ENCODE peak calls at places on chromosomes 5 and 9, in seven cellular contexts. J is CD8-positive, alpha-beta T cell; I is fibroblast of pulmonary artery; N is mesenchymal stem cell; K is fibroblast of mammary gland; V is body of pancreas; F is pancreas. E is an unnamed sample.

GRCh38 chr9:14156046-14156445 is 157.9 kb downstream of the NFIB start:
- DNase-seq in J (no peak), I (no peak), N (no peak), K (no peak), V (no peak), F (no peak), E (no peak)

GRCh38 chr5:151758141-151758429 is 346 bp downstream of the ATOX1 start:
- DNase-seq in J (no peak), I (no peak), N (no peak), K (no peak), V (peak), F (no peak), E (peak)

GRCh38 chr5:131218392-131218791 is 45.5 kb upstream of the CDC42SE2 start:
- DNase-seq in J (no peak), I (peak), N (peak), K (peak), V (no peak), F (no peak), E (no peak)

GRCh38 chr5:52989025-52989780 is at the start of gene ITGA2:
- DNase-seq in J (no peak), I (peak), N (peak), K (peak), V (peak), F (peak), E (peak)

GRCh38 chr5:66828551-66829421 is 232.6 kb downstream of the MAST4 start:
- DNase-seq in J (peak), I (peak), N (peak), K (peak), V (peak), F (peak), E (peak)

GRCh38 chr9:36788534-36788933 is 215.8 kb downstream of the MELK start:
- DNase-seq in J (no peak), I (no peak), N (peak), K (no peak), V (no peak), F (no peak), E (no peak)

GRCh38 chr9:96854073-96854876 is at the start of gene ZNF782:
- DNase-seq in J (peak), I (peak), N (peak), K (peak), V (peak), F (peak), E (peak)

GRCh38 chr5:10456583-10457562 is 15.2 kb downstream of the ROPN1L start:
- DNase-seq in J (no peak), I (peak), N (peak), K (peak), V (no peak), F (no peak), E (no peak)

GRCh38 chr5:72402381-72402890 is 82.3 kb downstream of the PTCD2 start:
- DNase-seq in J (no peak), I (no peak), N (no peak), K (peak), V (no peak), F (no peak), E (no peak)

GRCh38 chr9:121278535-121279169 is 10.7 kb downstream of the GSN start:
- DNase-seq in J (peak), I (peak), N (peak), K (peak), V (peak), F (no peak), E (peak)

DNA sequence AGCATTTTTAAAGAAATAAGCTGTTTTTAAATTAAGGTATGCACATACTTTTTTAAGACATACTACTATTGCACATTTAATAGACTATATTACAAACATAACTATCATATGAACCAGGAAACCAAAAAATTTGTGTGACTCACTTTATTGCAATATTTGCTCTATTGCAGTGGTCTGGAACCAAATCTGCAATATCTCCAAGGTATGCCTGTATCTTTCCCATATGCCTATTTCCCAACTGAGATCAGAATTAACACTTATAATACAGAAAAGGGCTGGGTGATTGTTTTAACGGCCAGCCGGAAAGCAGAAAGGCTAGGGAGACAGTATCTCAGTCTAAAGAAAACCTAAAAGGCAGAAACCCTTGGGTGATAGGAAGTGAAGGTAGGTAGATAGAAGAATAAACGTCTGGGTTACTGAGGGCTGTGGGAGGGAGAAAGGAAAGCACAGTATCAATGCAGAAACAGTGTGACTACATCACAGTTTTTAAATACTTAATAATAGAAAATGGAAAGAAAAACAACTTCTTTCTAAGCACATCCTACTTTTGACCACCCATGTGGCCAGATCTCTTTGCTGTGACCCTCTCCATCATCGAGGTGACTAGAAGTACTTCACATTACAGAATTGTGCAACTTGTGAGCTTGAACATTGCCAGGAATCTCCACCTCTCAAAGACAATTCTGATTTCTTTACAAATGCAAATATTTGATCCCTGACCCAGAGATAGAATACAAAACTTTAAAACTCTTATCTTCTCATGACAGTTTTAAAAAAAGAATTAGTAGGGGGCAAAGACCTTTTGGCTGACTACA is 126.4 kb downstream of the LPAR1 start:
- DNase-seq in J (no peak), I (peak), N (peak), K (peak), V (peak), F (no peak), E (no peak)
- H3K4me3 ChIP-seq in J (no peak), I (no peak), N (peak), K (no peak), V (no peak), F (no peak), E (no peak)

GRCh38 chr5:159210306-159210722 is 961 bp upstream of the RNF145 start:
- DNase-seq in J (no peak), I (no peak), N (no peak), K (no peak), V (peak), F (no peak), E (peak)
- H3K4me3 ChIP-seq in J (no peak), I (no peak), N (no peak), K (no peak), V (no peak), F (no peak), E (peak)

DNA sequence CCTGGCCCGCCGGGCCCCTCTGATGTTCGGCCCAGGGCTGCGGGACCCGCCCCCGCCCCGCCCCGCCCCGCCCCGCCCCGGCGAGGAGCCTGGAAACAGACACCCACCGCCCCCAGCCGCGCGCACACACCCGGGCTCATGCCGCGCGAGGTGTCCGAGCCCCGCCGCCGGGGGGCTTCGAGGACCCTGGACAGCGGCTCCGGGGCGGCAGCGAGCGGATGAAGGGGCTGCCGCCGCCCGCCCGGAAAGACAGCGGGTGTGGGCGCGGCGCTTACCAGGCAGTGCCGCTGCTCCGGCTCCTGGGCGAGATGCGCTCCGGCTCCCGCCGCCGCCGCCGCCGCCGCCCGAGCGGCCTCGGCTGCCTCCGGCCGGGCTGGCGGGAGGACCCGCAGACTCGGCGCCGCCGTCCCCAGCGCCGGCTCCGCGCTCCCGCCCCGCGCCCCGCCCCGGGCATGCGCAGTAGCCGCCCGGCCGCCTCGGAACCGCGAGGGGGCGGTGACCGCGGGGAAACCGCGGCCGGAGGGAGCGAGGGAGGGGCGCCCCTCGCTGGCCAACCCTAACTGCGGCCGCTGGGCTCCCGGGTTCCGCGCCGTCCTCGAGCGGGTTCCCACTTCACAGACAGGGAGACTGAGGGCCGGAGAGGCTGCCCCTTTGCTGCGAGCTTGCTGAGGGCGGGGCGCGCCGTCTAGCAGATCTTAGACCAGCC is at the start of gene GPRIN1:
- DNase-seq in J (peak), I (peak), N (peak), K (peak), V (peak), F (peak), E (peak)
- H3K4me3 ChIP-seq in J (peak), I (peak), N (peak), K (peak), V (peak), F (peak), E (peak)

GRCh38 chr5:141871870-141872269 is 6.3 kb downstream of the PCDH1 start:
- DNase-seq in J (no peak), I (no peak), N (no peak), K (no peak), V (no peak), F (no peak), E (peak)
- H3K4me3 ChIP-seq in J (no peak), I (no peak), N (no peak), K (no peak), V (no peak), F (no peak), E (no peak)

GRCh38 chr9:34318163-34318790 is 10.8 kb downstream of the KIF24 start:
- DNase-seq in J (no peak), I (no peak), N (no peak), K (no peak), V (no peak), F (no peak), E (no peak)

GRCh38 chr9:34321451-34321850 is 7.6 kb downstream of the KIF24 start:
- DNase-seq in J (no peak), I (no peak), N (no peak), K (no peak), V (no peak), F (no peak), E (no peak)

GRCh38 chr9:34328500-34328982 is 527 bp downstream of the KIF24 start:
- DNase-seq in J (no peak), I (peak), N (no peak), K (peak), V (no peak), F (no peak), E (peak)

GRCh38 chr9:34326690-34327089 is 2.4 kb downstream of the KIF24 start:
- DNase-seq in J (no peak), I (no peak), N (no peak), K (no peak), V (no peak), F (no peak), E (no peak)

DNA sequence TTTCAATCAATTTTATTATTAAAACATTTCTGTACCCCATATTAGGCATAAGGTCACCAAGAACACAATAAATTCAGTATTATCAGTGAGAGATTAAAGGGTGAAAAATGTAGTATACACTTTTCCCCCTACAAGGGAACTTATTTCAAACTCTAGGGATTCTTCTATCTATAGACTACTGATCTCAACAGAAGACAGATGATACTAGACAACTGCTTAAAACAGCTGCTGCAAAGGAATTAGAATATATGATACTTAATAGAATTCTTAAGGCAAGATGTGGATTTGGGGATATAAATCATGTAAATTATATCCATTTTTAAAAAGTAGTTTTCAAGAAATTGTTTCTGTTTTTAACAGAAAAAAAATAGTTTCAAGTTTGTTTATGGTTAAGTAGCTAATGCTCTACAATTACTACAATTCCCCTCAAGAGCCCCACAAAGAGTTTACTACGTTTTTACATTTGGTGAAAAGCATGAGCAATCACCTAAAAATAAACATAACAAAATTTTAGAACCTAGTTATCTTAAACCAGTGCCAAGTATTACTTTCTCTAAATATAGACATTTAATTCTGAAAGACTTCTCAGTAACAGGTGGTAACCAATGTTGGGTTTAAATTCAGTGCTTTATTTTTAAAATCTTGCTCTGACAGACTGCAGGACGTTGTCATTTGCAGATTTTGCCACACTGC is 6.0 kb downstream of the KIF24 start:
- DNase-seq in J (no peak), I (no peak), N (no peak), K (no peak), V (no peak), F (no peak), E (no peak)
- H3K4me3 ChIP-seq in J (no peak), I (no peak), N (no peak), K (no peak), V (no peak), F (no peak), E (no peak)

DNA sequence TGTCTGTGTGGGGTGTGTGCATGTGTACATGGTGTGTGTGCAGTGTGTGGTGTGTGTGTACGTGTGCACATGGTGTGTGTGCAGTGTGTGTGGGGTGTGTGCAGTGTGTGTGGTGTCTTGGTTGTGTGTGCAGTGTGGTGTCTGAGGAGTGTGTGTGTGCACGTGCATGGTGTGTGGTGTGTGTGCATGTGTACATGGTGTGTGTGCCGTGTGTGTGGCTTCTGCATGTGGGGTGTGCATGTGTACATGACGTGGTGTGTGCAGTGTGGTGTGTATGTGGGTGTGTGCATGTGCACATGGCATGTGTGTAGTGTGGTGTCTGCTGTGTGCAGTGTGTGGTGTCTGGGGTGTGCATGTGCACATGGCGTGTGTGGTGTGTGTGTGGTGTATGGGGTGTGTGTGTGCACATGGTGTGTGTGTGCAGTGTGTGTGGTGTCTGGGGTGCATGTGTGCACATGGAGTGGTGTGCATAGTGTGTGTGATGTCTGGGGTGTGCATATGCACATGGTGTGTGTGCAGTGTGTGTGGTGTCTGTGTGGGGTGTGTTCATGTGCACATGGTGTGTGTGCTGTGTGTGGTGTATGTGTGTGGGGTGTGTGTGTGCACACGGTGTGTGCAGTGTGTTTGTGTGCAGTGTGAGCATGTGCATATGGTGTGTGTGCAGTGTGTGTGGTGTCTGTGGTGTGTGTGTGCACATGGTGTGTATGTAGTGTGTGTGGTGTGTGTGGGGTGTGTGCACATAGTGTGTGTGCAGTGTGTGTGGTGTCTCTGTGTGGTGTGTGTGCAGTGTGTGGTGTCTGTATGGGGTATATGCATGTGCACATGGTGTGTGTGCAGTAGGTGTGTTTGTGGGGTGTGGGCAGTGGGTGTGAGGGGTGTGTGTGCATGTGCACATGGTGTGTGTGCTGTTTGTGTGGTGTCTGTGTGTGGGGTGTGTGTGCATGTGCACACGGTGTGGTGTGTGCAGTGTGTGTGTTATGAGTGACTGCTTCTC is 40.6 kb upstream of the ZNG1F start:
- DNase-seq in J (no peak), I (peak), N (peak), K (peak), V (peak), F (no peak), E (no peak)
- H3K4me3 ChIP-seq in J (no peak), I (no peak), N (no peak), K (no peak), V (no peak), F (no peak), E (no peak)

GRCh38 chr5:5246736-5247135 is 106.6 kb downstream of the ADAMTS16 start:
- DNase-seq in J (no peak), I (no peak), N (no peak), K (no peak), V (no peak), F (no peak), E (no peak)
- H3K4me3 ChIP-seq in J (no peak), I (no peak), N (no peak), K (no peak), V (no peak), F (no peak), E (no peak)

E was measured in colonic mucosa.